ENCODE peak calls at places on chromosome 15, in six cellular contexts. J is NCI-H1105; G is activated CD8-positive, alpha-beta memory T cell treated with anti-CD3 and anti-CD28 coated beads for 48 hours; B is aorta; T is SJSA1; C is upper lobe of right lung. S is an unnamed sample.

GRCh38 chr15:71730277-71731144 is 79.8 kb upstream of the NR2E3 start:
- DNase-seq in J (peak), G (no peak), B (no peak), T (peak), C (no peak), S (no peak)

GRCh38 chr15:68012911-68013310 is 41.2 kb upstream of the PIAS1 start:
- DNase-seq in J (no peak), G (no peak), B (no peak), T (no peak), C (no peak), S (no peak)

GRCh38 chr15:75349851-75350588 is 3.2 kb downstream of the NEIL1 start:
- DNase-seq in J (no peak), G (peak), B (peak), T (no peak), C (peak), S (no peak)

GRCh38 chr15:66700412-66700801 is 1.6 kb upstream of the SMAD6 start:
- DNase-seq in J (no peak), G (no peak), B (no peak), T (no peak), C (no peak), S (no peak)

GRCh38 chr15:38130739-38131498 is 121.7 kb upstream of the SPRED1 start:
- DNase-seq in J (no peak), G (no peak), B (peak), T (no peak), C (peak), S (peak)

GRCh38 chr15:70535071-70535954 is 228.0 kb downstream of the UACA start:
- DNase-seq in J (no peak), G (no peak), B (peak), T (no peak), C (no peak), S (peak)

GRCh38 chr15:94070341-94071275 is 160.8 kb upstream of the MCTP2 start:
- DNase-seq in J (no peak), G (no peak), B (no peak), T (peak), C (peak), S (no peak)

GRCh38 chr15:63203451-63204090 is 14.2 kb downstream of the RAB8B start:
- DNase-seq in J (no peak), G (no peak), B (no peak), T (no peak), C (no peak), S (no peak)

GRCh38 chr15:67548862-67549651 is 6.6 kb downstream of the MAP2K5 start:
- DNase-seq in J (peak), G (no peak), B (no peak), T (no peak), C (no peak), S (no peak)

GRCh38 chr15:43998607-43999006 is 171.8 kb downstream of the WDR76 start:
- DNase-seq in J (no peak), G (no peak), B (no peak), T (no peak), C (no peak), S (no peak)

GRCh38 chr15:56973463-56973862 is 55.0 kb downstream of the TCF12 start:
- DNase-seq in J (no peak), G (no peak), B (no peak), T (no peak), C (no peak), S (no peak)

GRCh38 chr15:45660231-45660979 is 25.6 kb downstream of the SQOR start:
- DNase-seq in J (no peak), G (no peak), B (peak), T (no peak), C (no peak), S (no peak)

GRCh38 chr15:74333662-74334061 is 33.8 kb downstream of the CYP11A1 start:
- DNase-seq in J (no peak), G (no peak), B (peak), T (no peak), C (peak), S (no peak)